ENCODE peak calls at places on chromosomes 13 and 19, in six cellular contexts. One of them, this sample, is unnamed.

GRCh38 chr13:44116562-44117315 is 237.0 kb downstream of the LACC1 start:
- DNase-seq in ovary: no peak
- DNase-seq in endothelial cell of umbilical vein: no peak
- DNase-seq in epithelial cell of esophagus: no peak
- DNase-seq in heart left ventricle: peak
- DNase-seq in B cell: no peak
- DNase-seq in this sample: no peak

GRCh38 chr13:60220072-60220471 is 56.3 kb upstream of the DIAPH3 start:
- DNase-seq in ovary: no peak
- DNase-seq in endothelial cell of umbilical vein: no peak
- DNase-seq in epithelial cell of esophagus: no peak
- DNase-seq in heart left ventricle: no peak
- DNase-seq in B cell: no peak
- DNase-seq in this sample: no peak

GRCh38 chr19:48344892-48345291 is 18.8 kb downstream of the TMEM143 start:
- DNase-seq in ovary: no peak
- DNase-seq in endothelial cell of umbilical vein: no peak
- DNase-seq in epithelial cell of esophagus: no peak
- DNase-seq in heart left ventricle: no peak
- DNase-seq in B cell: no peak
- DNase-seq in this sample: no peak

GRCh38 chr19:44702551-44703176 is 3.7 kb downstream of the CEACAM16 start:
- DNase-seq in ovary: no peak
- DNase-seq in endothelial cell of umbilical vein: no peak
- DNase-seq in epithelial cell of esophagus: no peak
- DNase-seq in heart left ventricle: no peak
- DNase-seq in B cell: no peak
- DNase-seq in this sample: no peak

GRCh38 chr13:47549219-47549752 is 451.8 kb downstream of the SUCLA2 start:
- DNase-seq in ovary: no peak
- DNase-seq in endothelial cell of umbilical vein: no peak
- DNase-seq in epithelial cell of esophagus: no peak
- DNase-seq in heart left ventricle: no peak
- DNase-seq in B cell: no peak
- DNase-seq in this sample: no peak

GRCh38 chr13:102128216-102128800 is 273.5 kb downstream of the FGF14 start:
- DNase-seq in ovary: no peak
- DNase-seq in endothelial cell of umbilical vein: no peak
- DNase-seq in epithelial cell of esophagus: peak
- DNase-seq in heart left ventricle: no peak
- DNase-seq in B cell: no peak
- DNase-seq in this sample: no peak

GRCh38 chr13:82330499-82330898 is 1551.8 kb downstream of the SLITRK1 start:
- DNase-seq in ovary: no peak
- DNase-seq in endothelial cell of umbilical vein: peak
- DNase-seq in epithelial cell of esophagus: peak
- DNase-seq in heart left ventricle: no peak
- DNase-seq in B cell: no peak
- DNase-seq in this sample: no peak

GRCh38 chr13:85266771-85267170 is 532.4 kb downstream of the SLITRK6 start:
- DNase-seq in ovary: no peak
- DNase-seq in endothelial cell of umbilical vein: no peak
- DNase-seq in epithelial cell of esophagus: no peak
- DNase-seq in heart left ventricle: no peak
- DNase-seq in B cell: no peak
- DNase-seq in this sample: no peak

GRCh38 chr19:14410054-14410774 is 8.9 kb downstream of the DDX39A start:
- DNase-seq in ovary: no peak
- DNase-seq in endothelial cell of umbilical vein: no peak
- DNase-seq in epithelial cell of esophagus: no peak
- DNase-seq in heart left ventricle: no peak
- DNase-seq in B cell: no peak
- DNase-seq in this sample: no peak

GRCh38 chr13:110340812-110341444 is 33.8 kb downstream of the COL4A2 start:
- DNase-seq in ovary: peak
- DNase-seq in endothelial cell of umbilical vein: peak
- DNase-seq in epithelial cell of esophagus: peak
- DNase-seq in heart left ventricle: peak
- DNase-seq in B cell: no peak
- DNase-seq in this sample: peak

GRCh38 chr19:13833330-13834265 is 38.4 kb downstream of the ZSWIM4 start:
- DNase-seq in ovary: peak
- DNase-seq in endothelial cell of umbilical vein: peak
- DNase-seq in epithelial cell of esophagus: peak
- DNase-seq in heart left ventricle: peak
- DNase-seq in B cell: peak
- DNase-seq in this sample: peak

GRCh38 chr13:110442946-110443632 is 118.4 kb downstream of the RAB20 start:
- DNase-seq in ovary: no peak
- DNase-seq in endothelial cell of umbilical vein: peak
- DNase-seq in epithelial cell of esophagus: peak
- DNase-seq in heart left ventricle: no peak
- DNase-seq in B cell: no peak
- DNase-seq in this sample: peak

GRCh38 chr19:23070353-23070781 is 46.5 kb upstream of the ZNF730 start:
- DNase-seq in ovary: peak
- DNase-seq in endothelial cell of umbilical vein: no peak
- DNase-seq in epithelial cell of esophagus: peak
- DNase-seq in heart left ventricle: peak
- DNase-seq in B cell: no peak
- DNase-seq in this sample: no peak

GRCh38 chr13:23384111-23384510 is 49.4 kb downstream of the SACS start:
- DNase-seq in ovary: no peak
- DNase-seq in endothelial cell of umbilical vein: no peak
- DNase-seq in epithelial cell of esophagus: peak
- DNase-seq in heart left ventricle: no peak
- DNase-seq in B cell: peak
- DNase-seq in this sample: peak

GRCh38 chr19:36797786-36798108 is 25.1 kb upstream of the ZNF850 start:
- DNase-seq in ovary: no peak
- DNase-seq in endothelial cell of umbilical vein: no peak
- DNase-seq in epithelial cell of esophagus: no peak
- DNase-seq in heart left ventricle: no peak
- DNase-seq in B cell: no peak
- DNase-seq in this sample: no peak

GRCh38 chr13:113976711-113977684 is 3.1 kb upstream of the C13orf46 start:
- DNase-seq in ovary: peak
- DNase-seq in endothelial cell of umbilical vein: no peak
- DNase-seq in epithelial cell of esophagus: peak
- DNase-seq in heart left ventricle: no peak
- DNase-seq in B cell: no peak
- DNase-seq in this sample: peak

GRCh38 chr19:11137542-11138384 is 17.8 kb downstream of the SPC24 start:
- DNase-seq in ovary: peak
- DNase-seq in endothelial cell of umbilical vein: peak
- DNase-seq in epithelial cell of esophagus: peak
- DNase-seq in heart left ventricle: peak
- DNase-seq in B cell: no peak
- DNase-seq in this sample: peak

GRCh38 chr13:74768521-74769090 is 634.4 kb upstream of the KLF12 start:
- DNase-seq in ovary: no peak
- DNase-seq in endothelial cell of umbilical vein: no peak
- DNase-seq in epithelial cell of esophagus: no peak
- DNase-seq in heart left ventricle: no peak
- DNase-seq in B cell: no peak
- DNase-seq in this sample: no peak

GRCh38 chr13:110420626-110421025 is 113.5 kb downstream of the COL4A2 start:
- DNase-seq in ovary: no peak
- DNase-seq in endothelial cell of umbilical vein: peak
- DNase-seq in epithelial cell of esophagus: no peak
- DNase-seq in heart left ventricle: no peak
- DNase-seq in B cell: no peak
- DNase-seq in this sample: no peak

GRCh38 chr13:36712290-36712689 is 38.5 kb downstream of the SERTM1 start:
- DNase-seq in ovary: no peak
- DNase-seq in endothelial cell of umbilical vein: no peak
- DNase-seq in epithelial cell of esophagus: no peak
- DNase-seq in heart left ventricle: no peak
- DNase-seq in B cell: no peak
- DNase-seq in this sample: no peak
- TF ChIP-seq CTCF in ovary: no peak
- TF ChIP-seq CTCF in endothelial cell of umbilical vein: no peak
- TF ChIP-seq CTCF in epithelial cell of esophagus: no peak
- TF ChIP-seq CTCF in heart left ventricle: no peak
- TF ChIP-seq CTCF in B cell: no peak
- TF ChIP-seq CTCF in this sample: no peak

DNA sequence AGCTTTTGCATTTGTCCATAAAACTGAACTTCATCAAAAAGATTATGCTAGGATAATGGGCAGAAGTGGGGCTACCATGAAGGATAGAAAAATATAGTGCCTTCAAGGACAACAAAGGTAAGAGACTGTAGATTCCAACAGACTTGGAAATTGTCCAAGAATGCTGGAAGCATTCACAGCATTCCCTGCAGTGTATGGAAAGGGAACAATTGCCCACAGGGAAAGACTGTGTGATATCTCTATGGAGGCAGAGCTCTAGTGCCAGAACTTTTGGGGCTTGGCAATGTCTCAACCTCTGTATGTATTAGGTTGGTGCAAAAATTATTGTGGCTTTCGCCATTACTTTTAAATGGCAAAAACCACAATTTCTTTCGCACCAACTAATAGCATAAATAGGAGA is 1598.8 kb upstream of the MIR17HG start:
- DNase-seq in ovary: no peak
- DNase-seq in endothelial cell of umbilical vein: peak
- DNase-seq in epithelial cell of esophagus: peak
- DNase-seq in heart left ventricle: no peak
- DNase-seq in B cell: no peak
- DNase-seq in this sample: no peak
- TF ChIP-seq CTCF in ovary: no peak
- TF ChIP-seq CTCF in endothelial cell of umbilical vein: no peak
- TF ChIP-seq CTCF in epithelial cell of esophagus: no peak
- TF ChIP-seq CTCF in heart left ventricle: no peak
- TF ChIP-seq CTCF in B cell: no peak
- TF ChIP-seq CTCF in this sample: no peak

GRCh38 chr13:45742985-45743384 is 40.9 kb downstream of the CBY2 start:
- DNase-seq in ovary: no peak
- DNase-seq in endothelial cell of umbilical vein: no peak
- DNase-seq in epithelial cell of esophagus: no peak
- DNase-seq in heart left ventricle: no peak
- DNase-seq in B cell: no peak
- DNase-seq in this sample: no peak
- TF ChIP-seq CTCF in ovary: no peak
- TF ChIP-seq CTCF in endothelial cell of umbilical vein: no peak
- TF ChIP-seq CTCF in epithelial cell of esophagus: no peak
- TF ChIP-seq CTCF in heart left ventricle: no peak
- TF ChIP-seq CTCF in B cell: no peak
- TF ChIP-seq CTCF in this sample: no peak

DNA sequence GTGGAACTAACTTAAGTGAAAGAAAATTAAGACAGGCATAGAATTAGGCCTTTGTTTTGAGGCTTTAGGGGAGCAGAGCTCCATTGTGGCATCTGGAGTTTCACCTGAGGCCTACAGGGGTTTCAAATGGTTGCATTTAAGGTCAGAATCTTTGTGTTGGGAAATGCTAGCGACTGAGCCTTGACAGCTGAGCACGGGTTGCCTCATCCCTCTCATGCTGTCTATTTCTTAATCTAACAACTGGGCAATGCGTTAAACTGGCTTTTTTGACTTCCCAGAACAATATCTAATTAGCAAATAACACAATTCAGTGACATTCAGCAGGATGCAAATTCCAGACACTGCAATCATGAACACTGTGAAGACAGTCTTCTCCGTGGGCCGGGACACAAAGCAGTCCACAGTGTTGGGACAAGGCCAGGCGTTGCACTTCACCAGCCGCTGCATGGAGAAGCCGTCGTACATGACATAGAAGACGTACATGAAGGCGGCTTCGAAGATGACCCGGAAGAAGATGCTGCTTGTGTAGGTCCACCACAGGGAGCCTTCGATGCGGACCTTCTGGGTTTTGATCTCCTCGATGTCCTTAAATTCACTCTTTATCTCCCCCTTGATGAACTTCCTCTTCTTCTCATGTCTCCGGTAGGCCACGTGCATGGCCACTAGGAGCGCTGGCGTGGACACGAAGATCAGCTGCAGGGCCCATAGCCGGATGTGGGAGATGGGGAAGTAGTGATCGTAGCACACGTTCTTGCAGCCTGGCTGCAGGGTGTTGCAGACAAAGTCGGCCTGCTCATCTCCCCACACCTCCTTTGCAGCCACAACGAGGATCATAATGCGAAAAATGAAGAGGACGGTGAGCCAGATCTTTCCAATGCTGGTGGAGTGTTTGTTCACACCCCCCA is 3.8 kb downstream of the GJB2 start:
- DNase-seq in ovary: no peak
- DNase-seq in endothelial cell of umbilical vein: no peak
- DNase-seq in epithelial cell of esophagus: no peak
- DNase-seq in heart left ventricle: no peak
- DNase-seq in B cell: no peak
- DNase-seq in this sample: no peak
- TF ChIP-seq CTCF in ovary: no peak
- TF ChIP-seq CTCF in endothelial cell of umbilical vein: peak
- TF ChIP-seq CTCF in epithelial cell of esophagus: peak
- TF ChIP-seq CTCF in heart left ventricle: no peak
- TF ChIP-seq CTCF in B cell: no peak
- TF ChIP-seq CTCF in this sample: peak

DNA sequence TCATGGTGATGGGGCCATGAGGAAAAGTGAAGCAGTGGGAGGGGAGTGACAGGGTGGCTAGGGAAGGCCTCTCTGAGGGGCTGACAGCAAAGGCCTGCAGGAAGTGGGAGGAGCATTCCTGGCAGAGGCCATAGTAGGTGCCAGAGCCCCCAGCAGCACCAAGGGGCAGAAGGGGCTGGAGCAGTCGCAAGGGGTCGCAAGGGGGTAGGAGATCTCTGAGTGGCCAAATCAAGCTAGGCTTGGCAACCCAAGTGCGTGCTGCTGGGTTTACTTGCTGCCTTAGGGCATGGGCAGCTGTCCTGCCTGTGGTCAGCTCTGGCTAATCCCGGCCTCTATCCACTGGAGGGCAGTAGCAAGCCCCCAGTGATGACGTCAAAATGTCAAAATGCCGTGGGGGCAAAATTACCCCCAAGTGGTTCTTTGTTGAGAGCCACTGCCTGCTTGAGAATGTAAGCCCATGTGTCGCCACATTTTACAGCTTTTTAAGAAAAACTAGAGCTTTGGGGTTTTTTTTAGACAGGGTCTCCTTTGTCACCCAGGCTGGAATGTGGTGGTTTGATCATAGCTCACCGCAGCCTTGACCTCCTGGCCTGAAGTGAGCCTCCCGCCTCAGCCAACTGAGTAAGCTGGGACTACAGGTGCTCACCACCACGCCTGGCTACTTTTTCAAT is 11.8 kb downstream of the CCDC97 start:
- DNase-seq in ovary: peak
- DNase-seq in endothelial cell of umbilical vein: peak
- DNase-seq in epithelial cell of esophagus: peak
- DNase-seq in heart left ventricle: peak
- DNase-seq in B cell: no peak
- DNase-seq in this sample: peak
- TF ChIP-seq CTCF in ovary: peak
- TF ChIP-seq CTCF in endothelial cell of umbilical vein: peak
- TF ChIP-seq CTCF in epithelial cell of esophagus: peak
- TF ChIP-seq CTCF in heart left ventricle: peak
- TF ChIP-seq CTCF in B cell: peak
- TF ChIP-seq CTCF in this sample: peak

DNA sequence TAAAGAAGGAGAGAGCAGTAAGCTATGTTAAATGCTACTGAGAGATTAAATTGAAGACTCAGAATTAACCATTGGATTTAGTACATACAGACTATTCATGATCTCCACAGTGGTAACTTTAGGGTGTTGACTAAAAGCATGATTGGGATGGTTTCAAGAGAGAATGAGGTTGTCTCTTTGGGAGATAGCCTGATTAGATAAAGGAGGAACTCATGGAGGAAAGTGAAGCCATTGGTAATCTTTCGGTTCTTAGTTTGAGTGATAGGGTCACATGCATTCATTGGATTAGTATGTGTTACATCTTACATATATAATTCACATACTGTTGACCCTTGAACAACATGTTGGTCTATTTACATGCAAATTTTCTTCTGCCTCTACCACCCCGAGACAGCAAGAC is 18.8 kb upstream of the KL start:
- DNase-seq in ovary: no peak
- DNase-seq in endothelial cell of umbilical vein: no peak
- DNase-seq in epithelial cell of esophagus: no peak
- DNase-seq in heart left ventricle: no peak
- DNase-seq in B cell: no peak
- DNase-seq in this sample: no peak
- TF ChIP-seq CTCF in ovary: no peak
- TF ChIP-seq CTCF in endothelial cell of umbilical vein: no peak
- TF ChIP-seq CTCF in epithelial cell of esophagus: no peak
- TF ChIP-seq CTCF in heart left ventricle: no peak
- TF ChIP-seq CTCF in B cell: no peak
- TF ChIP-seq CTCF in this sample: no peak

This sample was measured in HFFc6.